ENCODE peak calls at places on chromosomes 5 and 9, in five cellular contexts. V is heart left ventricle; E is effector memory CD4-positive, alpha-beta T cell; A is H54; K is mammary epithelial cell. W is an unnamed sample.

GRCh38 chr5:81417052-81417451 is 23.1 kb upstream of the ACOT12 start:
- DNase-seq in V (no peak), E (no peak), A (no peak), K (no peak), W (no peak)

GRCh38 chr9:5559659-5560058 is 49.3 kb downstream of the PDCD1LG2 start:
- DNase-seq in V (no peak), E (no peak), A (no peak), K (no peak), W (no peak)

GRCh38 chr9:131228096-131228495 is 48.2 kb downstream of the FAM78A start:
- DNase-seq in V (no peak), E (no peak), A (no peak), K (no peak), W (no peak)

GRCh38 chr5:4994994-4995393 is 145.1 kb upstream of the ADAMTS16 start:
- DNase-seq in V (no peak), E (no peak), A (no peak), K (peak), W (no peak)

GRCh38 chr9:2857564-2858198 is 13.8 kb upstream of the PUM3 start:
- DNase-seq in V (peak), E (no peak), A (peak), K (peak), W (no peak)

GRCh38 chr5:90518666-90519065 is 10.7 kb downstream of the LYSMD3 start:
- DNase-seq in V (no peak), E (no peak), A (no peak), K (peak), W (peak)

GRCh38 chr9:129131300-129132145 is 20.3 kb downstream of the PTPA start:
- DNase-seq in V (peak), E (peak), A (peak), K (peak), W (no peak)

GRCh38 chr5:158970569-158971014 is 129.1 kb downstream of the EBF1 start:
- DNase-seq in V (no peak), E (no peak), A (no peak), K (peak), W (no peak)

GRCh38 chr5:74316064-74316586 is 324.4 kb downstream of the ENC1 start:
- DNase-seq in V (no peak), E (no peak), A (peak), K (peak), W (peak)

GRCh38 chr5:135546912-135547311 is 11.1 kb upstream of the NEUROG1 start:
- DNase-seq in V (no peak), E (no peak), A (no peak), K (no peak), W (no peak)

W was measured in epithelial cell of prostate.